ENCODE peak calls at places on chromosomes 1 and 21, in five cellular contexts. Z is K562, N is A549, A is GM12878, D is SK-N-SH. H is an unnamed sample.

GRCh38 chr1:184163674-184164470 is 112.3 kb downstream of the TSEN15 start:
- DNase-seq in D (no peak), N (peak), Z (no peak), A (peak), H (no peak)

GRCh38 chr1:29183287-29183686 is 1.6 kb upstream of the SRSF4 start:
- DNase-seq in N (no peak), D (no peak), A (no peak), Z (no peak), H (no peak)

GRCh38 chr1:226064168-226064815 is 1.8 kb downstream of the H3-3A start:
- DNase-seq in Z (no peak), N (peak), D (no peak), A (no peak), H (no peak)

GRCh38 chr1:171251042-171251740 is 2.9 kb downstream of the FMO1 start:
- DNase-seq in D (no peak), N (no peak), Z (no peak), A (no peak), H (peak)

GRCh38 chr1:110309139-110309538 is 30.0 kb upstream of the RBM15 start:
- DNase-seq in A (no peak), Z (no peak), N (no peak), D (no peak), H (no peak)

GRCh38 chr1:1308756-1309524 is 543 bp downstream of the PUSL1 start:
- DNase-seq in N (no peak), D (peak), Z (peak), A (no peak), H (peak)

GRCh38 chr1:36884029-36884701 is 150.2 kb downstream of the GRIK3 start:
- DNase-seq in N (no peak), Z (no peak), D (no peak), A (peak), H (no peak)

GRCh38 chr21:32311621-32312020 is 13.0 kb downstream of the MRAP start:
- DNase-seq in Z (no peak), D (no peak), A (no peak), N (no peak), H (no peak)

GRCh38 chr1:233015965-233016364 is 65.6 kb downstream of the NTPCR start:
- DNase-seq in A (no peak), N (no peak), Z (no peak), D (no peak), H (no peak)

GRCh38 chr1:18556364-18556763 is 74.3 kb upstream of the PAX7 start:
- DNase-seq in D (peak), N (peak), A (no peak), Z (no peak), H (peak)

GRCh38 chr1:26363549-26364448 is 8.8 kb downstream of the ZNF683 start:
- DNase-seq in Z (peak), A (peak), D (peak), N (peak), H (peak)

GRCh38 chr1:37415611-37416244 is 58.7 kb upstream of the ZC3H12A start:
- DNase-seq in D (no peak), Z (no peak), N (no peak), A (no peak), H (no peak)

GRCh38 chr1:34758751-34759150 is 789 bp upstream of the GJB4 start:
- DNase-seq in D (no peak), Z (no peak), A (no peak), N (no peak), H (no peak)

GRCh38 chr1:11429226-11429625 is 49.7 kb upstream of the DISP3 start:
- DNase-seq in N (no peak), Z (no peak), A (no peak), D (no peak), H (peak)

GRCh38 chr1:215002471-215002870 is 80.1 kb upstream of the KCNK2 start:
- DNase-seq in N (no peak), D (no peak), Z (no peak), A (no peak), H (no peak)

GRCh38 chr21:16695074-16695473 is 817.8 kb upstream of the CXADR start:
- DNase-seq in A (no peak), D (no peak), Z (no peak), N (no peak), H (no peak)

GRCh38 chr1:74356493-74356892 is 121.3 kb downstream of the TNNI3K start:
- DNase-seq in A (no peak), Z (no peak), N (peak), D (no peak), H (no peak)

GRCh38 chr1:213166868-213167267 is 115.8 kb downstream of the RPS6KC1 start:
- DNase-seq in N (no peak), Z (no peak), A (no peak), D (no peak), H (no peak)

GRCh38 chr1:41804176-41804575 is 114.5 kb downstream of the HIVEP3 start:
- DNase-seq in Z (no peak), D (no peak), A (no peak), N (no peak), H (no peak)

GRCh38 chr1:41800237-41800902 is 118.4 kb downstream of the HIVEP3 start:
- DNase-seq in D (no peak), N (no peak), A (peak), Z (no peak), H (no peak)

GRCh38 chr1:41799723-41800122 is 119.0 kb downstream of the HIVEP3 start:
- DNase-seq in D (no peak), Z (no peak), A (peak), N (no peak), H (no peak)

GRCh38 chr1:41803656-41804055 is 115.1 kb downstream of the HIVEP3 start:
- DNase-seq in A (no peak), Z (no peak), N (no peak), D (no peak), H (no peak)

DNA sequence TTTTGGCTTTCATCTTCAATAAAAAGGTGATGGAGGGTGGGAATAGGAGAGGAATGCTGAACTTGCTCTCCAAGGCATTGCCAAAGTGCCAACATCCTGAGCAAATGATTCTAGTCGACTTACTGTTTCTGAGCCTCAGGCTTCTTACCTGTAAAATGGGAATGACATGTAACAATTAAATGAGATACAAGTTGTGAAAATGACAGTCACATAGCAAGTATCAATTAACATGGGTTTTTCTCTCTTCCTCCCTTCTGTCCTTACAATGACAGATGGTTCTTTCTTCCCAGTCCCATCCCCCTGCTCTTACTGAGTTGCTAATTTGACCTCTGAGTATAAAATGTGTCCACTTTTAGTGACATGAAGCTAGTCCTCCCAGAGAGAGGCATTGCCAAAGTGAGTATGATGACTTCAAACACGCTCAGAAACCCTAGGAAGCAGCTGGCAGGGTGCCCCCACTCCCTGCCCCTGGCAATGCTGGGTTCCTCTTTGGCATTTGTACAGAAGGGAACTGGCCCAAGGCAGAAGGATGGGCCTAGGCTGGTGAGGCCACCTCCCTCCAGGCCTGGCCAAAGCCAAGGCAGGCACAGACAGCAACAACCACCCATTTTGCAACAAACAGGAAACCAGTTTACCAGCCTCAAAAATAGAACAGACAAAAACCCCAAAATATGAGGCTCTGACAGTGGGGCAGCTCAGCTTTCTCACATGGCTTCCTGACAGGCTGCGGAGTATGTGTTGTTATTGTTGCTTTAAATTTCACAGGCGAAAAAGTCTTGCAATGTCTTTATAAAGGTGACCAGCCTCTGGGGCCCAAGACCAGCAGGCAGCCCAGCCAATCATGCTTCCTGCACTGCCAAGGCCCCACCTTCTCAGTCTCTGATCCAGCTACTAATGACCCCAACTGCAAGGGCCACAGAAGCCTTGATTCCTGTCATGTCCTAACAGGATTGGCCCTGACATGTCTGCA is 115.9 kb downstream of the HIVEP3 start:
- DNase-seq in Z (no peak), A (peak), D (no peak), N (no peak), H (no peak)
- H3K4me2 ChIP-seq in Z (no peak), A (peak), D (no peak), N (no peak), H (no peak)

GRCh38 chr1:172809751-172810150 is 150.8 kb downstream of the FASLG start:
- DNase-seq in D (no peak), N (no peak), A (no peak), Z (no peak), H (no peak)
- TF ChIP-seq REST in D (no peak), N (no peak), A (no peak), Z (no peak), H (no peak)

GRCh38 chr1:54375331-54376084 is 30.7 kb downstream of the SSBP3 start:
- DNase-seq in A (no peak), Z (peak), D (peak), N (no peak), H (peak)

GRCh38 chr1:54371038-54371935 is 34.9 kb downstream of the SSBP3 start:
- DNase-seq in A (no peak), Z (no peak), D (no peak), N (no peak), H (no peak)

GRCh38 chr1:54374766-54375165 is 31.4 kb downstream of the SSBP3 start:
- DNase-seq in A (no peak), Z (no peak), N (no peak), D (no peak), H (no peak)

GRCh38 chr1:54371936-54372385 is 34.2 kb downstream of the SSBP3 start:
- DNase-seq in D (no peak), N (no peak), Z (no peak), A (no peak), H (no peak)

DNA sequence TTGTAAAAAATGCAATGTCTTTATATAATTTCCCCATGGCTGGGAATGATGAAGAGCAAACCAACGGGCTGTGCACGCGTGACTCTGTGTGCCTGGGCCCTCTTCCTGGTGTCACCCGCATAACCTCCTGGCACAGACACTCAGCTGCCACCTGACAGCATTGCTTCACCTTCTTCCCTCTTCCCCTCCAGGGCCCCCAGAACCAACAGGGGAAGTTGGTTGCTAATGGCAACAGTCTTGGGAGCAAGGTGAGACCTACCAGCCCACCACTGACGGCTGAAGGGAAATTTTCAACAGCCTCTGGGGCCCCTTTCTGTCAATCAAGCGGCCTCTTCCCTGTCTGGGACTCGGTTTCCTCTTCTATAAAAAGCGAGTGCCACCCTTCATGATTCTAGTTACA is 33.2 kb downstream of the SSBP3 start:
- DNase-seq in A (peak), Z (no peak), D (no peak), N (no peak), H (no peak)
- H3K4me2 ChIP-seq in A (peak), Z (no peak), D (no peak), N (no peak), H (peak)

GRCh38 chr1:154940880-154941228 is 4.3 kb upstream of the PMVK start:
- DNase-seq in Z (no peak), A (no peak), D (no peak), N (no peak), H (no peak)
- TF ChIP-seq REST in Z (no peak), A (no peak), D (no peak), N (no peak), H (no peak)

GRCh38 chr21:23613014-23613413 is 1994.3 kb downstream of the MRPL39 start:
- DNase-seq in Z (no peak), N (no peak), D (no peak), A (no peak), H (no peak)
- H3K4me2 ChIP-seq in Z (no peak), N (no peak), D (no peak), A (no peak), H (no peak)

GRCh38 chr1:58687516-58687915 is 12.3 kb downstream of the MYSM1 start:
- DNase-seq in A (no peak), Z (no peak), D (no peak), N (no peak), H (no peak)
- TF ChIP-seq REST in A (no peak), Z (no peak), D (no peak), N (no peak), H (no peak)

GRCh38 chr1:192575499-192576189 is at the start of gene RGS1:
- DNase-seq in N (no peak), D (no peak), A (peak), Z (no peak), H (peak)
- H3K4me2 ChIP-seq in N (no peak), D (no peak), A (peak), Z (no peak), H (no peak)

DNA sequence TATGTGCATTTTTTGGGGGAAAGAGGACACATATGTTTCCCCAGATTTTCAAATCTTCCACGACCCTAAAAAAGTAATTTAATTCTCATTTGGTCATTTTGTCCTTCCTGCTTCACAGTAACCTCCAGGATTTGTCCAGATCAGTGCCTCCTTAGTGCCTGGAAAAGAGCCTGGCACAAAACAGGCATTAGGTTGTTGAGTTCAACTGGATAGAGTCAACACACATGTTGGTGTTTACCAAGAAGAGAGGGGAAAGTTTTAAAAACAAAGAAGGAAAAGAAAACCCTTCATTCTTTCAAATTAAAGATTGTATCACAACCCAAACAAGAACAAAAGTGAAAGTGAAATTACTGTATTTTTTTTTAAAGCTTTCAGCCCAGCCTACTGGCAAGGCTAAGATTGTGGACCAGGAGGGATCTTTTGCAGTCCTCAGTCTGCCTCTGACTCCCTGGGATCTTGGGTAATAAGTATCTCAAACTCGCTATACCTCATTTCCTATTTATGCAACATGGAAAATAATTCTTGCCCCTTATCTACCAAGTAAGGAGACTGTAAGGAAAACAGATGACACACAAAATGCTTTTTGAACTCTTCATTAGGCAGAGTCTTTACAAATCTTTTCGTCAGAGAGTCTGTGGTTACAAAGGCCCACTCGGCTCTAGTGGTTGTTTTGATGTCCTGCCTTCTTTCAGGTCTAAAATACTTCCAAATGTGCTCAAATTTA is 57.8 kb downstream of the ZNF281 start:
- DNase-seq in D (no peak), N (peak), A (no peak), Z (no peak), H (no peak)
- TF ChIP-seq REST in D (no peak), N (no peak), A (no peak), Z (no peak), H (no peak)

GRCh38 chr1:22117851-22118250 is 25.0 kb downstream of the WNT4 start:
- DNase-seq in Z (no peak), A (no peak), N (no peak), D (peak), H (no peak)

GRCh38 chr1:22114083-22115012 is 28.5 kb downstream of the WNT4 start:
- DNase-seq in N (no peak), D (peak), A (no peak), Z (no peak), H (no peak)

GRCh38 chr1:22112505-22112904 is 30.4 kb downstream of the WNT4 start:
- DNase-seq in Z (no peak), D (no peak), N (no peak), A (no peak), H (no peak)

GRCh38 chr1:22117238-22117637 is 25.7 kb downstream of the WNT4 start:
- DNase-seq in D (peak), Z (no peak), N (no peak), A (no peak), H (no peak)

DNA sequence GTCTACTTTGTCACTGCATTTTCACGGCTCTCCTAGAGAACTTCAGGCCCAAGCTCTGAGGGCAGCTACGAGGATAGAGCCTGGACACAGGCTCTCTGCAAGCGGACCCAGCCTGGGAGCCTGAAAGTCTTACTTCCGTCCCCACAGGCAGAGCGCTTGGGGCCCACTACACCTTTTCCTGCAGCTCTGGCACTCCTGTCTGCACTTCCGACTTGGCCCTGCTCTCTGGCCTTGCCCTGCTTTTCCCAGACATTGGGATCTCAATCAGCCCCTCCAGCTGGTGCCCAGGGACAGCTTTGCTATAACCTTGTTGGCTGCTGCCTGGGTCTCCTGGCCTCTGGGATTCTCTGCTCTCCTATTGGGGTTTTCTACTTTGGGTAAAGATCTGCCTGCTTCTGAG is 27.6 kb downstream of the WNT4 start:
- DNase-seq in A (no peak), D (peak), Z (no peak), N (no peak), H (no peak)
- H3K4me2 ChIP-seq in A (peak), D (no peak), Z (no peak), N (no peak), H (no peak)

H was measured in GM23338.